ENCODE peak calls at places on chromosomes 5 and 9, in four cellular contexts. One of them, this sample, is unnamed.

GRCh38 chr5:1945606-1946005 is 62.9 kb upstream of the IRX4 start:
- DNase-seq in AG10803: no peak
- DNase-seq in B cell: no peak
- DNase-seq in hepatic stellate cell: no peak
- DNase-seq in this sample: no peak

GRCh38 chr5:9401786-9402472 is 143.9 kb downstream of the SEMA5A start:
- DNase-seq in B cell: no peak
- DNase-seq in hepatic stellate cell: no peak
- DNase-seq in AG10803: peak; percentile 82
- DNase-seq in this sample: no peak

GRCh38 chr9:23598994-23599393 is 227.0 kb downstream of the ELAVL2 start:
- DNase-seq in hepatic stellate cell: no peak
- DNase-seq in AG10803: no peak
- DNase-seq in B cell: no peak
- DNase-seq in this sample: no peak

GRCh38 chr5:108686676-108687075 is 61.0 kb upstream of the FER start:
- DNase-seq in B cell: no peak
- DNase-seq in hepatic stellate cell: no peak
- DNase-seq in AG10803: no peak
- DNase-seq in this sample: no peak

GRCh38 chr5:80245986-80246781 is 9.7 kb downstream of the SERINC5 start:
- DNase-seq in B cell: no peak
- DNase-seq in AG10803: peak; percentile 86
- DNase-seq in hepatic stellate cell: no peak
- DNase-seq in this sample: no peak

GRCh38 chr5:79806741-79807140 is 117.1 kb downstream of the CMYA5 start:
- DNase-seq in hepatic stellate cell: no peak
- DNase-seq in B cell: no peak
- DNase-seq in AG10803: peak; percentile 16
- DNase-seq in this sample: no peak

GRCh38 chr5:71482132-71482531 is 26.7 kb downstream of the BDP1 start:
- DNase-seq in B cell: no peak
- DNase-seq in AG10803: peak; percentile 26
- DNase-seq in hepatic stellate cell: no peak
- DNase-seq in this sample: no peak

GRCh38 chr5:137269297-137269696 is 229.8 kb downstream of the SPOCK1 start:
- DNase-seq in hepatic stellate cell: no peak
- DNase-seq in AG10803: no peak
- DNase-seq in B cell: no peak
- DNase-seq in this sample: no peak

GRCh38 chr5:180080670-180081280 is 9.2 kb upstream of the RNF130 start:
- DNase-seq in hepatic stellate cell: no peak
- DNase-seq in AG10803: no peak
- DNase-seq in B cell: no peak
- DNase-seq in this sample: no peak

GRCh38 chr5:142726188-142726731 is 40.4 kb upstream of the FGF1 start:
- DNase-seq in B cell: no peak
- DNase-seq in AG10803: peak; percentile 96
- DNase-seq in hepatic stellate cell: peak; percentile 51
- DNase-seq in this sample: no peak

GRCh38 chr9:133457748-133458147 is 2.0 kb upstream of the CACFD1 start:
- DNase-seq in B cell: no peak
- DNase-seq in hepatic stellate cell: no peak
- DNase-seq in AG10803: no peak
- DNase-seq in this sample: no peak

GRCh38 chr5:110167384-110167783 is 477.7 kb downstream of the MAN2A1 start:
- DNase-seq in hepatic stellate cell: no peak
- DNase-seq in AG10803: no peak
- DNase-seq in B cell: no peak
- DNase-seq in this sample: no peak

GRCh38 chr9:113620377-113621161 is 157.0 kb downstream of the RGS3 start:
- DNase-seq in AG10803: peak; percentile 95
- DNase-seq in B cell: no peak
- DNase-seq in hepatic stellate cell: peak; percentile 91
- DNase-seq in this sample: peak; percentile 73

GRCh38 chr5:142716963-142717362 is 31.1 kb upstream of the FGF1 start:
- DNase-seq in AG10803: peak; percentile 53
- DNase-seq in B cell: no peak
- DNase-seq in hepatic stellate cell: peak; percentile 41
- DNase-seq in this sample: peak; percentile 28

GRCh38 chr9:113296796-113297558 is 6.2 kb downstream of the RNF183 start:
- DNase-seq in B cell: no peak
- DNase-seq in AG10803: no peak
- DNase-seq in hepatic stellate cell: no peak
- DNase-seq in this sample: no peak

GRCh38 chr9:68999393-69000105 is 14.4 kb downstream of the PRKACG start:
- DNase-seq in hepatic stellate cell: peak; percentile 67
- DNase-seq in AG10803: peak; percentile 69
- DNase-seq in B cell: peak; percentile 71
- DNase-seq in this sample: peak; percentile 76

GRCh38 chr5:16709691-16710420 is 93.1 kb upstream of the RETREG1 start:
- DNase-seq in AG10803: no peak
- DNase-seq in hepatic stellate cell: no peak
- DNase-seq in B cell: no peak
- DNase-seq in this sample: no peak

GRCh38 chr5:153749941-153750340 is 259.5 kb downstream of the GRIA1 start:
- DNase-seq in B cell: no peak
- DNase-seq in AG10803: peak; percentile 63
- DNase-seq in hepatic stellate cell: no peak
- DNase-seq in this sample: no peak

GRCh38 chr9:36008774-36009300 is 27.9 kb upstream of the RECK start:
- DNase-seq in hepatic stellate cell: peak; percentile 75
- DNase-seq in B cell: peak; percentile 62
- DNase-seq in AG10803: peak; percentile 76
- DNase-seq in this sample: peak; percentile 38

GRCh38 chr9:116663588-116663987 is 23.5 kb upstream of the TRIM32 start:
- DNase-seq in B cell: no peak
- DNase-seq in hepatic stellate cell: no peak
- DNase-seq in AG10803: no peak
- DNase-seq in this sample: no peak

GRCh38 chr5:177434437-177434836 is 8.0 kb downstream of the GRK6 start:
- DNase-seq in hepatic stellate cell: no peak
- DNase-seq in AG10803: no peak
- DNase-seq in B cell: no peak
- DNase-seq in this sample: no peak

GRCh38 chr9:100474082-100474949 is 1.4 kb downstream of the TMEFF1 start:
- DNase-seq in B cell: no peak
- DNase-seq in AG10803: no peak
- DNase-seq in hepatic stellate cell: no peak
- DNase-seq in this sample: peak; percentile 29

GRCh38 chr5:79448336-79448735 is 65.6 kb downstream of the HOMER1 start:
- DNase-seq in hepatic stellate cell: peak; percentile 16
- DNase-seq in B cell: no peak
- DNase-seq in AG10803: peak; percentile 83
- DNase-seq in this sample: no peak

GRCh38 chr9:131146186-131146585 is 20.8 kb downstream of the NUP214 start:
- DNase-seq in B cell: no peak
- DNase-seq in hepatic stellate cell: no peak
- DNase-seq in AG10803: no peak
- DNase-seq in this sample: no peak

This sample was measured in HuH-7.5.